ENCODE peak calls at places on chromosomes 5 and 9, in eight cellular contexts. One of them, this sample, is unnamed. For H3K9me3, the result is how much of the 10 kb centered on the place peaks cover.

GRCh38 chr5:163696270-163696887 is 191.0 kb downstream of the MAT2B start:
- DNase-seq in colonic mucosa: peak
- DNase-seq in tibial artery: no peak
- DNase-seq in upper lobe of right lung: no peak
- DNase-seq in sigmoid colon: no peak
- DNase-seq in IMR-90: peak
- DNase-seq in neural progenitor cell: peak
- DNase-seq in A549: peak
- DNase-seq in this sample: no peak

GRCh38 chr5:115072266-115073056 is 97.2 kb downstream of the TRIM36 start:
- DNase-seq in colonic mucosa: no peak
- DNase-seq in tibial artery: no peak
- DNase-seq in upper lobe of right lung: no peak
- DNase-seq in sigmoid colon: no peak
- DNase-seq in IMR-90: no peak
- DNase-seq in neural progenitor cell: no peak
- DNase-seq in A549: no peak
- DNase-seq in this sample: no peak

GRCh38 chr5:173420108-173420507 is 91.9 kb upstream of the STC2 start:
- DNase-seq in colonic mucosa: no peak
- DNase-seq in tibial artery: no peak
- DNase-seq in upper lobe of right lung: no peak
- DNase-seq in sigmoid colon: peak
- DNase-seq in IMR-90: no peak
- DNase-seq in neural progenitor cell: no peak
- DNase-seq in A549: no peak
- DNase-seq in this sample: no peak

GRCh38 chr9:129561594-129562281 is 59.2 kb downstream of the C9orf50 start:
- DNase-seq in colonic mucosa: no peak
- DNase-seq in tibial artery: no peak
- DNase-seq in upper lobe of right lung: peak
- DNase-seq in sigmoid colon: peak
- DNase-seq in IMR-90: peak
- DNase-seq in neural progenitor cell: peak
- DNase-seq in A549: no peak
- DNase-seq in this sample: no peak

GRCh38 chr9:110532908-110533665 is 46.5 kb downstream of the SVEP1 start:
- DNase-seq in colonic mucosa: no peak
- DNase-seq in tibial artery: no peak
- DNase-seq in upper lobe of right lung: no peak
- DNase-seq in sigmoid colon: no peak
- DNase-seq in IMR-90: peak
- DNase-seq in neural progenitor cell: no peak
- DNase-seq in A549: no peak
- DNase-seq in this sample: no peak

GRCh38 chr5:64285188-64286130 is 119.8 kb downstream of the RNF180 start:
- DNase-seq in colonic mucosa: no peak
- DNase-seq in tibial artery: no peak
- DNase-seq in upper lobe of right lung: peak
- DNase-seq in sigmoid colon: no peak
- DNase-seq in IMR-90: no peak
- DNase-seq in neural progenitor cell: no peak
- DNase-seq in A549: no peak
- DNase-seq in this sample: no peak

GRCh38 chr9:125296843-125297372 is 35.3 kb downstream of the GAPVD1 start:
- DNase-seq in colonic mucosa: peak
- DNase-seq in tibial artery: no peak
- DNase-seq in upper lobe of right lung: no peak
- DNase-seq in sigmoid colon: no peak
- DNase-seq in IMR-90: no peak
- DNase-seq in neural progenitor cell: no peak
- DNase-seq in A549: peak
- DNase-seq in this sample: no peak

GRCh38 chr5:136028782-136029742 is at the start of gene TGFBI:
- DNase-seq in colonic mucosa: peak
- DNase-seq in tibial artery: peak
- DNase-seq in upper lobe of right lung: peak
- DNase-seq in sigmoid colon: peak
- DNase-seq in IMR-90: peak
- DNase-seq in neural progenitor cell: peak
- DNase-seq in A549: peak
- DNase-seq in this sample: peak

GRCh38 chr5:90093931-90094485 is 315.5 kb downstream of the CETN3 start:
- DNase-seq in colonic mucosa: no peak
- DNase-seq in tibial artery: no peak
- DNase-seq in upper lobe of right lung: no peak
- DNase-seq in sigmoid colon: no peak
- DNase-seq in IMR-90: no peak
- DNase-seq in neural progenitor cell: no peak
- DNase-seq in A549: no peak
- DNase-seq in this sample: no peak

GRCh38 chr5:140547508-140548299 is at the start of gene EIF4EBP3:
- DNase-seq in colonic mucosa: peak
- DNase-seq in tibial artery: peak
- DNase-seq in upper lobe of right lung: peak
- DNase-seq in sigmoid colon: peak
- DNase-seq in IMR-90: peak
- DNase-seq in neural progenitor cell: peak
- DNase-seq in A549: peak
- DNase-seq in this sample: peak

GRCh38 chr9:120892748-120893584 is 16.0 kb upstream of the PHF19 start:
- DNase-seq in colonic mucosa: no peak
- DNase-seq in tibial artery: no peak
- DNase-seq in upper lobe of right lung: no peak
- DNase-seq in sigmoid colon: no peak
- DNase-seq in IMR-90: peak
- DNase-seq in neural progenitor cell: no peak
- DNase-seq in A549: no peak
- DNase-seq in this sample: no peak

GRCh38 chr5:98570661-98571181 is 202.7 kb upstream of the RGMB start:
- DNase-seq in colonic mucosa: no peak
- DNase-seq in tibial artery: no peak
- DNase-seq in upper lobe of right lung: no peak
- DNase-seq in sigmoid colon: no peak
- DNase-seq in IMR-90: peak
- DNase-seq in neural progenitor cell: peak
- DNase-seq in A549: no peak
- DNase-seq in this sample: no peak

GRCh38 chr5:71586052-71586940 is 844 bp upstream of the MCCC2 start:
- DNase-seq in colonic mucosa: no peak
- DNase-seq in tibial artery: no peak
- DNase-seq in upper lobe of right lung: no peak
- DNase-seq in sigmoid colon: no peak
- DNase-seq in IMR-90: peak
- DNase-seq in neural progenitor cell: no peak
- DNase-seq in A549: peak
- DNase-seq in this sample: no peak

GRCh38 chr5:22998362-22998761 is 145.2 kb upstream of the CDH12 start:
- DNase-seq in colonic mucosa: no peak
- DNase-seq in tibial artery: no peak
- DNase-seq in upper lobe of right lung: no peak
- DNase-seq in sigmoid colon: no peak
- DNase-seq in IMR-90: no peak
- DNase-seq in neural progenitor cell: no peak
- DNase-seq in A549: no peak
- DNase-seq in this sample: no peak

GRCh38 chr5:59173568-59173967 is 590.7 kb downstream of the RAB3C start:
- DNase-seq in colonic mucosa: no peak
- DNase-seq in tibial artery: no peak
- DNase-seq in upper lobe of right lung: no peak
- DNase-seq in sigmoid colon: no peak
- DNase-seq in IMR-90: peak
- DNase-seq in neural progenitor cell: no peak
- DNase-seq in A549: peak
- DNase-seq in this sample: no peak

GRCh38 chr9:108316633-108317032 is 539.2 kb downstream of the ACTL7B start:
- DNase-seq in colonic mucosa: no peak
- DNase-seq in tibial artery: no peak
- DNase-seq in upper lobe of right lung: no peak
- DNase-seq in sigmoid colon: no peak
- DNase-seq in IMR-90: no peak
- DNase-seq in neural progenitor cell: no peak
- DNase-seq in A549: no peak
- DNase-seq in this sample: no peak

GRCh38 chr5:76332102-76332501 is 71.0 kb upstream of the IQGAP2 start:
- DNase-seq in colonic mucosa: peak
- DNase-seq in tibial artery: no peak
- DNase-seq in upper lobe of right lung: no peak
- DNase-seq in sigmoid colon: no peak
- DNase-seq in IMR-90: no peak
- DNase-seq in neural progenitor cell: peak
- DNase-seq in A549: no peak
- DNase-seq in this sample: no peak

GRCh38 chr5:81856948-81857928 is 106.3 kb upstream of the SSBP2 start:
- DNase-seq in colonic mucosa: peak
- DNase-seq in tibial artery: peak
- DNase-seq in upper lobe of right lung: peak
- DNase-seq in sigmoid colon: peak
- DNase-seq in IMR-90: no peak
- DNase-seq in neural progenitor cell: peak
- DNase-seq in A549: peak
- DNase-seq in this sample: peak

GRCh38 chr9:106534800-106535199 is 328.2 kb upstream of the ZNF462 start:
- DNase-seq in colonic mucosa: no peak
- DNase-seq in tibial artery: no peak
- DNase-seq in upper lobe of right lung: no peak
- DNase-seq in sigmoid colon: no peak
- DNase-seq in IMR-90: no peak
- DNase-seq in neural progenitor cell: no peak
- DNase-seq in A549: no peak
- DNase-seq in this sample: no peak

DNA sequence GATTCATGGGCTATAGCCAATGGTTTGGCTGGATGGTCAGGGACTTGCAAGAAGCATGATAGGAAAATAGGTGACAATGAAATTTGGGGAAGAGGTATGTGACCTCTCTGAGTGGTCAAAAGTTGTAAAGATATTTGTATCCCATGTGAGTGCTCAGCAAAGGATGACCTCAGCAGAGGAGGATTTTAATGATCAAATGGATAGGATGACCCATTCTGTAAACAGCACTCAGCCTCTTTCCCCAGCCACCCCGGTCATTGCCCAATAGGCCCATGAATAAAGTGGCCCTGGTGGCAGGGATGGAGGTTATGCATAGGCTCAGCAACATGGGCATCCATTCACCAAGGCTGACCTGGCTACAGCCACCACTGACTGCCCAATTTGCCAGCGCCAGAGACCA is 138.4 kb upstream of the SPDL1 start:
- DNase-seq in colonic mucosa: no peak
- DNase-seq in tibial artery: no peak
- DNase-seq in upper lobe of right lung: no peak
- DNase-seq in sigmoid colon: no peak
- DNase-seq in IMR-90: no peak
- DNase-seq in neural progenitor cell: no peak
- DNase-seq in A549: no peak
- DNase-seq in this sample: no peak
- TF ChIP-seq CTCF in colonic mucosa: no peak
- TF ChIP-seq CTCF in tibial artery: no peak
- TF ChIP-seq CTCF in upper lobe of right lung: no peak
- TF ChIP-seq CTCF in sigmoid colon: no peak
- TF ChIP-seq CTCF in IMR-90: no peak
- TF ChIP-seq CTCF in neural progenitor cell: no peak
- TF ChIP-seq CTCF in A549: no peak
- TF ChIP-seq CTCF in this sample: no peak

GRCh38 chr5:158565017-158565789 is 534.5 kb downstream of the EBF1 start:
- DNase-seq in colonic mucosa: no peak
- DNase-seq in tibial artery: no peak
- DNase-seq in upper lobe of right lung: no peak
- DNase-seq in sigmoid colon: no peak
- DNase-seq in IMR-90: no peak
- DNase-seq in neural progenitor cell: no peak
- DNase-seq in A549: no peak
- DNase-seq in this sample: no peak
- H3K9me3 ChIP-seq in colonic mucosa: under half
- H3K9me3 ChIP-seq in tibial artery: under half
- H3K9me3 ChIP-seq in upper lobe of right lung: under half
- H3K9me3 ChIP-seq in sigmoid colon: under half
- H3K9me3 ChIP-seq in IMR-90: under half
- H3K9me3 ChIP-seq in neural progenitor cell: under half
- H3K9me3 ChIP-seq in A549: under half
- H3K9me3 ChIP-seq in this sample: under half

GRCh38 chr9:18384066-18384465 is 89.9 kb upstream of the ADAMTSL1 start:
- DNase-seq in colonic mucosa: no peak
- DNase-seq in tibial artery: no peak
- DNase-seq in upper lobe of right lung: no peak
- DNase-seq in sigmoid colon: no peak
- DNase-seq in IMR-90: peak
- DNase-seq in neural progenitor cell: no peak
- DNase-seq in A549: no peak
- DNase-seq in this sample: no peak

GRCh38 chr9:18385676-18386075 is 88.3 kb upstream of the ADAMTSL1 start:
- DNase-seq in colonic mucosa: no peak
- DNase-seq in tibial artery: no peak
- DNase-seq in upper lobe of right lung: no peak
- DNase-seq in sigmoid colon: no peak
- DNase-seq in IMR-90: peak
- DNase-seq in neural progenitor cell: no peak
- DNase-seq in A549: no peak
- DNase-seq in this sample: no peak

GRCh38 chr9:18386091-18386490 is 87.9 kb upstream of the ADAMTSL1 start:
- DNase-seq in colonic mucosa: no peak
- DNase-seq in tibial artery: no peak
- DNase-seq in upper lobe of right lung: no peak
- DNase-seq in sigmoid colon: no peak
- DNase-seq in IMR-90: no peak
- DNase-seq in neural progenitor cell: no peak
- DNase-seq in A549: no peak
- DNase-seq in this sample: no peak

GRCh38 chr9:18379073-18379811 is 94.7 kb upstream of the ADAMTSL1 start:
- DNase-seq in colonic mucosa: no peak
- DNase-seq in tibial artery: no peak
- DNase-seq in upper lobe of right lung: no peak
- DNase-seq in sigmoid colon: no peak
- DNase-seq in IMR-90: peak
- DNase-seq in neural progenitor cell: peak
- DNase-seq in A549: peak
- DNase-seq in this sample: no peak

DNA sequence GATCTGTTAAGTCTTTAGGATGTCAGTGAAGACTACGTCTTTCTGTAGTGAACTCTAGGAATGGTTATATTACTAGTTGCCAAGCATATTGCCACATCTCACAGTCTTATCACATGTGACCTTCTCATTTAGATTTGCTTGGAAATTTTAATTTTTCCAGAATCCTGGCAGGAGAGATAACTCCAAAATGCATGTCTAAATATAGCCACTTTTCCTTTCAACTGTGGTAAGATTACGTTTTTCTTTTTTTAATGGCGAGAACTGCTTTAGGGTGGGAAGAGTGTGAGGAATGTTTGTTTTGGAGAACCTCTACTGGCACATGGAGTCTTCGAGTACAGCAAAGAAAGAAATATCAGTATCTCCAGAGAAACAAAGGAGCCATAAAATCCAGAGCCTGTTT is 91.7 kb upstream of the ADAMTSL1 start:
- DNase-seq in colonic mucosa: no peak
- DNase-seq in tibial artery: no peak
- DNase-seq in upper lobe of right lung: no peak
- DNase-seq in sigmoid colon: no peak
- DNase-seq in IMR-90: no peak
- DNase-seq in neural progenitor cell: no peak
- DNase-seq in A549: no peak
- DNase-seq in this sample: no peak
- H3K4me3 ChIP-seq in colonic mucosa: no peak
- H3K4me3 ChIP-seq in tibial artery: no peak
- H3K4me3 ChIP-seq in upper lobe of right lung: no peak
- H3K4me3 ChIP-seq in sigmoid colon: no peak
- H3K4me3 ChIP-seq in IMR-90: no peak
- H3K4me3 ChIP-seq in neural progenitor cell: no peak
- H3K4me3 ChIP-seq in A549: no peak
- H3K4me3 ChIP-seq in this sample: no peak

GRCh38 chr9:35814106-35814840 is 569 bp downstream of the HINT2 start:
- DNase-seq in colonic mucosa: peak
- DNase-seq in tibial artery: peak
- DNase-seq in upper lobe of right lung: peak
- DNase-seq in sigmoid colon: peak
- DNase-seq in IMR-90: peak
- DNase-seq in neural progenitor cell: peak
- DNase-seq in A549: peak
- DNase-seq in this sample: peak
- TF ChIP-seq CTCF in colonic mucosa: no peak
- TF ChIP-seq CTCF in tibial artery: no peak
- TF ChIP-seq CTCF in upper lobe of right lung: peak
- TF ChIP-seq CTCF in sigmoid colon: no peak
- TF ChIP-seq CTCF in IMR-90: peak
- TF ChIP-seq CTCF in neural progenitor cell: peak
- TF ChIP-seq CTCF in A549: peak
- TF ChIP-seq CTCF in this sample: no peak

This sample was measured in right atrium auricular region.